ENCODE peak calls at places on chromosomes 11 and 22, in five cellular contexts. R is right cardiac atrium; E is stimulated activated CD4-positive, alpha-beta T cell treated with anti-CD3 and anti-CD28 coated beads, Interleukin-12 subunit alpha, Interleukin-12 subunit beta, amount 100 ng/mL, for 4 hours; M is LoVo; N is Kasumi-1. O is an unnamed sample.

GRCh38 chr11:62930157-62930556 is 9.0 kb upstream of the CHRM1 start:
- DNase-seq in R (no peak), E (no peak), M (no peak), N (no peak), O (no peak)

GRCh38 chr22:46287873-46288751 is 8.6 kb upstream of the GTSE1 start:
- DNase-seq in R (peak), E (no peak), M (no peak), N (peak), O (peak)

GRCh38 chr11:64858467-64859401 is 14.3 kb upstream of the CDC42BPG start:
- DNase-seq in R (peak), E (no peak), M (no peak), N (peak), O (peak)

GRCh38 chr22:20011123-20011992 is 5.3 kb downstream of the ARVCF start:
- DNase-seq in R (peak), E (no peak), M (no peak), N (no peak), O (no peak)

GRCh38 chr11:10678106-10678505 is 15.4 kb downstream of the IRAG1 start:
- DNase-seq in R (no peak), E (no peak), M (no peak), N (no peak), O (no peak)

GRCh38 chr11:30511408-30511807 is 74.7 kb downstream of the MPPED2 start:
- DNase-seq in R (no peak), E (no peak), M (no peak), N (no peak), O (no peak)

GRCh38 chr11:30749268-30749667 is 163.1 kb upstream of the MPPED2 start:
- DNase-seq in R (no peak), E (no peak), M (no peak), N (no peak), O (no peak)

GRCh38 chr11:18775492-18776292 is 15.9 kb downstream of the PTPN5 start:
- DNase-seq in R (peak), E (peak), M (peak), N (peak), O (peak)

GRCh38 chr11:17473071-17473744 is 3.4 kb downstream of the ABCC8 start:
- DNase-seq in R (no peak), E (no peak), M (peak), N (peak), O (peak)

GRCh38 chr11:131938321-131938751 is 567.9 kb downstream of the NTM start:
- DNase-seq in R (no peak), E (no peak), M (no peak), N (no peak), O (no peak)

GRCh38 chr11:2580061-2580421 is 119.8 kb downstream of the KCNQ1OT1 start:
- DNase-seq in R (peak), E (no peak), M (no peak), N (no peak), O (no peak)

GRCh38 chr22:48751539-48752437 is 1075.9 kb downstream of the BRD1 start:
- DNase-seq in R (no peak), E (no peak), M (no peak), N (no peak), O (no peak)

GRCh38 chr11:47353978-47354774 is 1.7 kb upstream of the MYBPC3 start:
- DNase-seq in R (no peak), E (no peak), M (no peak), N (no peak), O (no peak)

GRCh38 chr11:13223112-13223511 is 54.5 kb upstream of the BMAL1 start:
- DNase-seq in R (no peak), E (no peak), M (no peak), N (no peak), O (no peak)

GRCh38 chr11:73317373-73317772 is 9.3 kb downstream of the ARHGEF17 start:
- DNase-seq in R (peak), E (no peak), M (no peak), N (no peak), O (no peak)

GRCh38 chr22:49258107-49259010 is 569.3 kb downstream of the BRD1 start:
- DNase-seq in R (no peak), E (no peak), M (no peak), N (no peak), O (no peak)

GRCh38 chr22:31461699-31462098 is 27.9 kb downstream of the EIF4ENIF1 start:
- DNase-seq in R (no peak), E (no peak), M (no peak), N (no peak), O (no peak)

GRCh38 chr11:77203901-77204755 is 76.1 kb downstream of the MYO7A start:
- DNase-seq in R (no peak), E (no peak), M (no peak), N (no peak), O (no peak)

GRCh38 chr11:123509737-123510578 is 79.9 kb downstream of the GRAMD1B start:
- DNase-seq in R (no peak), E (no peak), M (no peak), N (no peak), O (no peak)

GRCh38 chr11:116454020-116454645 is 318.7 kb downstream of the BUD13 start:
- DNase-seq in R (peak), E (peak), M (peak), N (peak), O (peak)

GRCh38 chr11:17277024-17277584 is 565 bp downstream of the NUCB2 start:
- DNase-seq in R (no peak), E (no peak), M (no peak), N (peak), O (peak)

O was measured in NB4.